ENCODE peak calls at places on chromosomes 11 and 22, in six cellular contexts. O is tibial artery, A is pancreas, W is transverse colon, J is heart left ventricle, G is endothelial cell of umbilical vein. Q is an unnamed sample.

GRCh38 chr11:70610561-70610960 is 212.2 kb downstream of the CTTN start:
- DNase-seq in O (no peak), A (peak; percentile 21), W (no peak), J (no peak), G (no peak), Q (no peak)

GRCh38 chr11:69292221-69292648 is 1.7 kb upstream of the MYEOV start:
- DNase-seq in O (no peak), A (peak; percentile 44), W (peak; percentile 50), J (no peak), G (peak; percentile 40), Q (peak; percentile 89)

GRCh38 chr11:110430267-110431211 is 791 bp downstream of the FDX1 start:
- DNase-seq in O (peak; percentile 24), A (peak; percentile 45), W (peak; percentile 61), J (peak; percentile 47), G (peak; percentile 60), Q (no peak)

GRCh38 chr22:27489265-27489675 is 312.3 kb downstream of the MN1 start:
- DNase-seq in O (peak; percentile 41), A (peak; percentile 79), W (peak; percentile 86), J (no peak), G (no peak), Q (no peak)

GRCh38 chr11:118007040-118007439 is 20.8 kb downstream of the IL10RA start:
- DNase-seq in O (no peak), A (no peak), W (no peak), J (no peak), G (no peak), Q (no peak)

GRCh38 chr11:35192347-35192746 is 53.4 kb downstream of the CD44 start:
- DNase-seq in O (peak; percentile 38), A (peak; percentile 23), W (peak; percentile 52), J (peak; percentile 67), G (peak; percentile 37), Q (no peak)

GRCh38 chr11:116986521-116987105 is 111.6 kb downstream of the SIK3 start:
- DNase-seq in O (no peak), A (no peak), W (no peak), J (no peak), G (no peak), Q (no peak)

GRCh38 chr11:76102772-76103171 is 103.5 kb downstream of the WNT11 start:
- DNase-seq in O (peak; percentile 44), A (peak; percentile 27), W (peak; percentile 35), J (peak; percentile 47), G (peak; percentile 60), Q (no peak)

GRCh38 chr22:29480512-29481264 is 670 bp downstream of the NEFH start:
- DNase-seq in O (no peak), A (no peak), W (no peak), J (no peak), G (peak; percentile 41), Q (peak; percentile 81)

GRCh38 chr11:33980896-33981295 is 70.6 kb upstream of the CAPRIN1 start:
- DNase-seq in O (no peak), A (no peak), W (no peak), J (no peak), G (peak; percentile 46), Q (no peak)

GRCh38 chr11:35352107-35352888 is 67.1 kb downstream of the SLC1A2 start:
- DNase-seq in O (no peak), A (no peak), W (no peak), J (peak; percentile 82), G (no peak), Q (no peak)

GRCh38 chr11:119254239-119254638 is 48.1 kb downstream of the CBL start:
- DNase-seq in O (no peak), A (no peak), W (no peak), J (no peak), G (no peak), Q (no peak)

GRCh38 chr11:76637491-76638266 is 32.9 kb downstream of the LRRC32 start:
- DNase-seq in O (peak; percentile 77), A (no peak), W (peak; percentile 32), J (peak; percentile 80), G (peak; percentile 62), Q (peak; percentile 35)

GRCh38 chr22:28217277-28217676 is 298.2 kb upstream of the PITPNB start:
- DNase-seq in O (no peak), A (no peak), W (no peak), J (no peak), G (no peak), Q (no peak)

GRCh38 chr22:37329239-37330140 is 47.2 kb downstream of the CYTH4 start:
- DNase-seq in O (no peak), A (no peak), W (no peak), J (no peak), G (no peak), Q (no peak)

GRCh38 chr11:4455439-4455838 is 6.3 kb downstream of the OR52K2 start:
- DNase-seq in O (peak; percentile 25), A (no peak), W (no peak), J (no peak), G (no peak), Q (no peak)

GRCh38 chr11:76663461-76663760 is 7.1 kb downstream of the LRRC32 start:
- DNase-seq in O (no peak), A (no peak), W (peak; percentile 0), J (peak; percentile 20), G (no peak), Q (no peak)

GRCh38 chr11:6200975-6201374 is 2.0 kb downstream of the OR52W1 start:
- DNase-seq in O (peak; percentile 79), A (no peak), W (peak; percentile 17), J (peak; percentile 63), G (no peak), Q (no peak)

GRCh38 chr11:125946712-125947418 is 1.0 kb downstream of the VSIG10L2 start:
- DNase-seq in O (no peak), A (no peak), W (no peak), J (no peak), G (no peak), Q (no peak)

GRCh38 chr11:92758216-92758615 is 211.2 kb upstream of the MTNR1B start:
- DNase-seq in O (no peak), A (no peak), W (no peak), J (no peak), G (no peak), Q (no peak)

GRCh38 chr11:99117603-99118002 is 96.9 kb downstream of the CNTN5 start:
- DNase-seq in O (no peak), A (no peak), W (no peak), J (no peak), G (no peak), Q (no peak)

GRCh38 chr11:75355051-75355450 is 3.6 kb upstream of the ARRB1 start:
- DNase-seq in O (no peak), A (no peak), W (no peak), J (no peak), G (no peak), Q (peak; percentile 27)

GRCh38 chr11:75337195-75337654 is 14.2 kb downstream of the ARRB1 start:
- DNase-seq in O (peak; percentile 76), A (no peak), W (no peak), J (no peak), G (peak; percentile 66), Q (peak; percentile 59)

GRCh38 chr11:123072279-123072678 is 10.3 kb upstream of the HSPA8 start:
- DNase-seq in O (no peak), A (peak; percentile 87), W (no peak), J (no peak), G (no peak), Q (no peak)

GRCh38 chr11:117769530-117769929 is 27.5 kb downstream of the DSCAML1 start:
- DNase-seq in O (no peak), A (no peak), W (no peak), J (no peak), G (no peak), Q (no peak)

GRCh38 chr11:116793476-116794096 is 1.9 kb upstream of the APOA5 start:
- DNase-seq in O (no peak), A (no peak), W (no peak), J (no peak), G (no peak), Q (no peak)

DNA sequence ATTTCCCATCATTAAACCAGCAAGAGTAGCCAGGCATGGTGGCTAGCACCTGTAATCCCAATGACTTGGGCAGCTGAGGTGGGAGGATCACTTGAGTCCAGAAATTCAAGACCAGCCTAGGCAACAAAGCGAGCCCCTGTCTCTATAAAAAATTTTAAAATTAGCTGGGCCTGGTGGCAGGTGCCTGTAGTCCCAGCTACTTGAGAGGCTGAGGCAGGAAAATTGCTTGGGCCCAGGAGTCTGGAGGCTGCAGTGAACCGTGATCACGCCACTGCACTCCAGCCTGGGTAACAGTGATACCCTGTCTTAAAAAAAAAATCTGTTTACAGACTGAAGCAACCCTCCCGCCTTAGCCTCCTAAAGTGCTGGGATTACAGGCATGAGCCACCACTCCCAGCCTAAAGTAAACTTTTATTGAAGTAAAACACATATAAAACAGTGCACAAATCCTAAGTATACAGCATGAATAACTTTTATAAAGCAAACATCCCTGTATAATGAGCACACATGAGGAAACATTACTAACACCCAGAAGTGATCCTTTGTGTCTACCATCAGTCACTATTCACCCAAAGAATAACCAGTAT is 12.6 kb downstream of the UCP3 start:
- DNase-seq in O (no peak), A (no peak), W (peak; percentile 25), J (no peak), G (no peak), Q (no peak)
- H3K4me1 ChIP-seq in O (no peaks in the 10 kb centered on the region), A (no peaks in the 10 kb centered on the region), W (peaks cover 5% of the 10 kb centered on the region), J (no peaks in the 10 kb centered on the region), G (no peaks in the 10 kb centered on the region), Q (no peaks in the 10 kb centered on the region)

GRCh38 chr11:65315866-65316233 is 1.2 kb downstream of the CDC42EP2 start:
- DNase-seq in O (no peak), A (no peak), W (no peak), J (no peak), G (no peak), Q (no peak)
- TF ChIP-seq CTCF in O (no peak), A (no peak), W (no peak), J (no peak), G (no peak), Q (peak; percentile 11)

DNA sequence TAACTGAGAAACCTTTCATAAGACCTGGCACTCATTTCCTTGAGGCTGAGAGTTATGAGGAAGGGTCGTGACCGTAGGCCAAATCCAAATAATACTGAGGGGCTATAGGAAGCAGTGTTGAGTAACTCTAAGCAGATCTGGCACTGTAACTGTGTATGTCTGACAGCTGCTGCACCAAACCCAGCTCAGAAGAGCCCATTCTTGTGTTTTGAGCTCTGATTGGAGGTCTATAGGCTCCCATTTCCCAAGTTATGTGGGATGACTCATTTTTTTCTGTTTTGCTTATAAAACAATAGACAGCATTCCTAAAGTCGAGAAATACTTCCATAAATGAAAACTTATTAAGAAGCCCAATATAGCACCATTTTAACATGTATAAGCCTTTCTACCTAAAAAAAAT is 645.8 kb downstream of the DLG2 start:
- DNase-seq in O (no peak), A (no peak), W (no peak), J (no peak), G (no peak), Q (no peak)
- H3K4me3 ChIP-seq in O (no peak overlapping the region), A (no peak overlapping the region), W (no peak overlapping the region), J (no peak overlapping the region), G (no peak overlapping the region), Q (no peak overlapping the region)

DNA sequence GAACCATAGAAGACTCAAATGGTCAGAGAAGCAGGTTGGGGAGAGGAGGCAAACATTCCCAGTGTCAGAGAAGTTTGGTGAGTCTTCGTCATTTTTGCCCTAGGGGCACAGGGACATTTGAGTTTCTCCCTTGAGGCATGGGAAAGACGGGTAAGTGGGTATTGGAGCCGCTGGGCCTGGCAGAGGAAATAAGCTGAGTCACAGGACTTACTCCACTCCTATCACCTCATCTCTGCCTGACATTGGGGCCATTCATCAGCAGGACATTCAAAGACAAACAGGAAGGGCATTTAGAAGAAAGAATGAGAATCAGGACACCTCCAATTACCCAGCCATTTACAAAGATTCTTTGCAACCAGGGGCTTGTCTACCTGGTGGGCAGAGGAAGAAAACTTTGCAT is 100.7 kb upstream of the SEZ6L start:
- DNase-seq in O (no peak), A (no peak), W (no peak), J (no peak), G (no peak), Q (peak; percentile 75)
- H3K4me1 ChIP-seq in O (no peaks in the 10 kb centered on the region), A (no peaks in the 10 kb centered on the region), W (no peaks in the 10 kb centered on the region), J (peaks cover 14% of the 10 kb centered on the region), G (no peaks in the 10 kb centered on the region), Q (peaks cover 33% of the 10 kb centered on the region)

GRCh38 chr11:30914143-30914762 is 328.1 kb upstream of the MPPED2 start:
- DNase-seq in O (peak; percentile 42), A (peak; percentile 41), W (peak; percentile 40), J (peak; percentile 65), G (peak; percentile 51), Q (peak; percentile 92)
- TF ChIP-seq CTCF in O (peak; percentile 47), A (peak; percentile 17), W (peak; percentile 28), J (peak; percentile 59), G (peak; percentile 69), Q (peak; percentile 93)